ENCODE peak calls at places on chromosomes 7 and 10, in seven cellular contexts. U is AG09319, X is right atrium auricular region, C is spleen, O is nephron progenitor cell, M is HFFc6, R is left lung. A is an unnamed sample.
A peak's percentile ranks its signal among the peaks of the same experiment; 100 is the strongest.

GRCh38 chr10:119680668-119681070 is 29.5 kb downstream of the BAG3 start:
- DNase-seq in M (no peak), O (no peak), C (no peak), U (no peak), R (no peak), X (no peak), A (no peak)

GRCh38 chr10:14553434-14553833 is 221.3 kb downstream of the FAM107B start:
- DNase-seq in X (no peak), U (no peak), R (no peak), C (no peak), M (peak; percentile 72), O (no peak), A (no peak)

GRCh38 chr7:127791790-127792189 is 139.8 kb downstream of the SND1 start:
- DNase-seq in O (no peak), M (peak; percentile 49), X (no peak), C (no peak), R (no peak), U (no peak), A (no peak)

GRCh38 chr10:60532691-60533468 is 143.2 kb upstream of the ANK3 start:
- DNase-seq in O (no peak), C (no peak), U (no peak), M (no peak), X (no peak), R (no peak), A (no peak)

GRCh38 chr7:64871761-64872160 is 31.3 kb upstream of the ZNF273 start:
- DNase-seq in U (no peak), X (peak; percentile 32), O (no peak), R (no peak), C (no peak), M (no peak), A (no peak)

GRCh38 chr7:5997210-5997808 is 11.5 kb downstream of the PMS2 start:
- DNase-seq in C (no peak), R (no peak), X (no peak), M (peak; percentile 49), U (no peak), O (peak; percentile 15), A (no peak)

GRCh38 chr10:83801983-83802382 is 337.3 kb upstream of the GHITM start:
- DNase-seq in O (no peak), X (no peak), M (no peak), U (no peak), R (no peak), C (no peak), A (no peak)

GRCh38 chr7:1458676-1459511 is at the start of gene MICALL2:
- DNase-seq in M (peak; percentile 83), X (peak; percentile 91), O (peak; percentile 42), U (peak; percentile 59), R (peak; percentile 92), C (peak; percentile 92), A (peak; percentile 94)

GRCh38 chr10:70430489-70431445 is 10.7 kb downstream of the NODAL start:
- DNase-seq in U (peak; percentile 44), R (no peak), O (no peak), C (no peak), X (peak; percentile 86), M (peak; percentile 50), A (peak; percentile 89)

GRCh38 chr10:30386801-30387588 is 37.9 kb upstream of the MTPAP start:
- DNase-seq in X (no peak), C (no peak), M (peak; percentile 19), O (no peak), U (no peak), R (no peak), A (no peak)

GRCh38 chr10:30383366-30383765 is 34.3 kb upstream of the MTPAP start:
- DNase-seq in R (no peak), O (no peak), C (no peak), X (no peak), M (no peak), U (no peak), A (no peak)

GRCh38 chr10:30384051-30384674 is 35.1 kb upstream of the MTPAP start:
- DNase-seq in U (no peak), C (no peak), X (no peak), R (no peak), O (no peak), M (no peak), A (no peak)

GRCh38 chr10:30387646-30388243 is 38.7 kb upstream of the MTPAP start:
- DNase-seq in M (peak; percentile 53), U (no peak), C (no peak), O (no peak), X (no peak), R (no peak), A (no peak)

GRCh38 chr10:30384791-30385201 is 35.7 kb upstream of the MTPAP start:
- DNase-seq in R (no peak), C (no peak), U (no peak), M (peak; percentile 34), O (no peak), X (no peak), A (no peak)
- TF ChIP-seq CTCF in R (no peak), C (peak; percentile 40), U (peak; percentile 38), M (peak; percentile 74), O (no peak), X (peak; percentile 61), A (no peak)

DNA sequence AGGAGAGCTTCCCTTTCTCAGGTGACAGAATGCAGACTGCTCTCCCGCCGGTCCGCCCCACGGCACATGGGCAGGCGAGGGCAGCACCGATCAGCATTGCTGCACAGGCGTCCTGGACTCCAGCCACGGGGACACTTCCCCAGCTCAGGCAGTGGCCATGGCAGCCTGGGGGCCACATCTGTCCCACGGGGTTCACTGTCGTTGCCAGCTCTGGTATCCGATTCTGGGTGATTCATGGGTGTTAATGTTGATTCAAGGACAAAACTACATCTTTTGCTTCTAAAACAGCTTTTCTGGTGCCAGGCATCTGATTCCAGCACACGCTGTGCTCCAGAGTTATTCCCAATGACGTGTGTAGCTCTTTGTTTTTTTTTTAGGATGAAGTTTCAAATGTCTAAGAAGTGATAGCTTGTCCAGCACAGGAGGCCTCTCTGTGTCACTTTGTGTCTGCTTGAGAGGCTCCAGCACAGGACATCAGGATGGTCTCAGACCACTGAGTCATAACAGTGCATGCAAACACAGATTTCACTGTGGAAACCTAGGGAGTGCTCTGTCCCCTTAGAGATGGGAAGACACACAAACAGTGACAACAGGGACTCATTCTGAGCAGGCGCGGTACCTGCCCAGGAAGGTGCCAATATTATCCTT is 218.0 kb downstream of the WDR37 start:
- DNase-seq in R (no peak), M (no peak), U (no peak), O (peak; percentile 27), C (no peak), X (no peak), A (no peak)
- TF ChIP-seq CTCF in R (no peak), M (no peak), U (no peak), O (no peak), C (no peak), X (no peak), A (no peak)

GRCh38 chr7:105488219-105488571 is 33.9 kb downstream of the PUS7 start:
- DNase-seq in O (no peak), U (no peak), M (no peak), R (no peak), X (no peak), C (no peak), A (no peak)
- TF ChIP-seq CTCF in O (no peak), U (no peak), M (peak; percentile 49), R (no peak), X (no peak), C (no peak), A (no peak)

GRCh38 chr10:78576276-78576675 is 492.5 kb upstream of the ZMIZ1 start:
- DNase-seq in C (no peak), X (no peak), R (no peak), M (no peak), U (no peak), O (no peak), A (no peak)
- TF ChIP-seq CTCF in C (no peak), X (no peak), R (no peak), M (no peak), U (no peak), O (no peak), A (no peak)